ENCODE peak calls at places on chromosomes 12 and 14, in ten cellular contexts. Q, M, W, F, N, P, X, V, R and O are unnamed samples.

GRCh38 chr12:48017496-48017895 is 13.2 kb upstream of the COL2A1 start:
- DNase-seq in V (no peak), M (no peak), F (no peak), X (no peak), W (no peak), Q (no peak), N (no peak), R (no peak), P (no peak), O (no peak)

GRCh38 chr12:118964988-118965387 is 16.4 kb upstream of the SRRM4 start:
- DNase-seq in R (no peak), F (no peak), X (no peak), W (no peak), V (no peak), P (no peak), Q (no peak), N (no peak), M (no peak), O (no peak)

GRCh38 chr12:7709969-7710368 is 1.3 kb upstream of the DPPA3 start:
- DNase-seq in P (no peak), R (no peak), V (no peak), F (no peak), N (no peak), W (no peak), Q (no peak), X (no peak), M (no peak), O (no peak)

GRCh38 chr12:96497800-96498199 is 8.4 kb downstream of the CFAP54 start:
- DNase-seq in X (no peak), R (no peak), M (no peak), W (no peak), Q (no peak), F (no peak), P (no peak), N (no peak), V (no peak), O (no peak)

GRCh38 chr14:100296106-100296651 is 10.1 kb downstream of the SLC25A29 start:
- DNase-seq in Q (no peak), X (no peak), W (no peak), N (no peak), P (no peak), R (no peak), F (no peak), M (no peak), V (no peak), O (peak; percentile 13)

GRCh38 chr12:97541366-97541765 is 78.8 kb downstream of the RMST start:
- DNase-seq in W (no peak), M (no peak), R (no peak), Q (no peak), V (no peak), X (no peak), P (no peak), N (no peak), F (no peak), O (no peak)

GRCh38 chr14:70955543-70956480 is 48.6 kb downstream of the PCNX1 start:
- DNase-seq in W (peak; percentile 27), P (no peak), X (peak; percentile 36), M (no peak), R (no peak), N (peak; percentile 38), V (peak; percentile 35), Q (no peak), F (no peak), O (no peak)

GRCh38 chr12:6199531-6200265 is 502 bp upstream of the CD9 start:
- DNase-seq in P (no peak), V (no peak), F (no peak), M (no peak), N (no peak), Q (no peak), R (no peak), W (no peak), X (peak; percentile 66), O (peak; percentile 77)

GRCh38 chr14:56723418-56723817 is 86.9 kb downstream of the OTX2 start:
- DNase-seq in N (no peak), X (no peak), W (no peak), P (no peak), R (no peak), M (no peak), V (no peak), Q (no peak), F (no peak), O (no peak)

GRCh38 chr14:78530078-78530477 is 359.9 kb downstream of the NRXN3 start:
- DNase-seq in F (no peak), W (no peak), X (peak; percentile 70), N (no peak), V (no peak), Q (peak; percentile 6), P (no peak), R (no peak), M (no peak), O (no peak)

GRCh38 chr14:83467811-83468210 is 1934.2 kb upstream of the SEL1L start:
- DNase-seq in Q (no peak), P (no peak), X (no peak), W (no peak), N (no peak), F (no peak), V (no peak), M (no peak), R (no peak), O (no peak)

GRCh38 chr14:75631453-75631831 is 29.2 kb downstream of the ERG28 start:
- DNase-seq in N (no peak), R (no peak), W (no peak), M (no peak), P (no peak), Q (no peak), F (no peak), V (no peak), X (peak; percentile 27), O (no peak)

GRCh38 chr12:105561981-105562726 is 231.7 kb downstream of the C12orf75 start:
- DNase-seq in M (peak; percentile 16), Q (peak; percentile 88), R (peak; percentile 19), V (no peak), W (no peak), F (no peak), N (no peak), X (peak; percentile 31), P (no peak), O (peak; percentile 76)

GRCh38 chr12:101707131-101707782 is 9.8 kb downstream of the CHPT1 start:
- DNase-seq in W (no peak), Q (no peak), M (no peak), P (no peak), N (no peak), R (no peak), X (no peak), V (no peak), F (no peak), O (no peak)

GRCh38 chr14:99125616-99126431 is 146.2 kb downstream of the BCL11B start:
- DNase-seq in F (no peak), N (no peak), R (no peak), Q (no peak), V (no peak), M (no peak), X (no peak), W (no peak), P (no peak), O (no peak)

GRCh38 chr12:107344035-107344808 is 250.9 kb upstream of the CRY1 start:
- DNase-seq in F (no peak), V (no peak), X (peak; percentile 18), Q (peak; percentile 95), W (no peak), R (no peak), M (no peak), N (no peak), P (no peak), O (no peak)

GRCh38 chr12:46944104-46944503 is 118.3 kb upstream of the SLC38A4 start:
- DNase-seq in N (no peak), P (no peak), V (no peak), M (no peak), F (no peak), X (peak; percentile 47), Q (peak; percentile 8), R (no peak), W (no peak), O (no peak)

GRCh38 chr14:54689928-54690327 is 123.0 kb downstream of the SAMD4A start:
- DNase-seq in Q (no peak), N (no peak), W (no peak), X (no peak), M (no peak), F (no peak), R (no peak), P (no peak), V (no peak), O (no peak)

GRCh38 chr14:99737451-99737951 is 53.4 kb downstream of the CYP46A1 start:
- DNase-seq in F (no peak), X (no peak), N (no peak), V (no peak), R (no peak), P (no peak), W (no peak), M (no peak), Q (peak; percentile 53), O (peak; percentile 53)

GRCh38 chr14:80364274-80364673 is 153.0 kb upstream of the DIO2 start:
- DNase-seq in M (no peak), N (no peak), F (no peak), X (peak; percentile 20), Q (no peak), P (peak; percentile 7), V (no peak), W (no peak), R (no peak), O (no peak)

GRCh38 chr12:124568431-124569374 is 1.3 kb upstream of the NCOR2 start:
- DNase-seq in M (peak; percentile 69), F (peak; percentile 80), V (no peak), W (no peak), Q (peak; percentile 45), X (peak; percentile 80), P (no peak), R (no peak), N (no peak), O (peak; percentile 87)

GRCh38 chr12:5967645-5968415 is 22.8 kb upstream of the ANO2 start:
- DNase-seq in Q (no peak), N (no peak), R (no peak), M (no peak), P (no peak), X (no peak), F (no peak), W (no peak), V (no peak), O (no peak)

GRCh38 chr14:100668352-100668751 is 58.3 kb upstream of the DLK1 start:
- DNase-seq in W (no peak), F (no peak), X (peak; percentile 29), M (no peak), Q (no peak), R (no peak), V (no peak), P (no peak), N (no peak), O (no peak)

GRCh38 chr12:19212245-19212644 is 82.7 kb downstream of the PLEKHA5 start:
- DNase-seq in Q (no peak), P (no peak), M (no peak), F (no peak), X (no peak), N (no peak), W (no peak), V (no peak), R (no peak), O (no peak)

GRCh38 chr12:86158956-86159355 is 97.2 kb downstream of the MGAT4C start:
- DNase-seq in R (no peak), X (no peak), F (no peak), Q (no peak), P (no peak), M (no peak), V (no peak), N (no peak), W (no peak), O (no peak)

GRCh38 chr12:111367661-111368221 is 1.2 kb downstream of the PHETA1 start:
- DNase-seq in M (no peak), Q (no peak), V (no peak), X (peak; percentile 82), P (no peak), N (no peak), W (no peak), F (no peak), R (no peak), O (no peak)

GRCh38 chr14:102275866-102276265 is 29.1 kb downstream of the MOK start:
- DNase-seq in Q (no peak), P (no peak), F (no peak), V (no peak), R (no peak), N (no peak), X (no peak), M (no peak), W (no peak), O (no peak)

GRCh38 chr14:28308727-28309126 is 457.9 kb upstream of the FOXG1 start:
- DNase-seq in N (no peak), M (no peak), X (no peak), W (no peak), P (no peak), R (no peak), V (no peak), F (no peak), Q (peak; percentile 30), O (no peak)